ENCODE peak calls at places on chromosomes 16 and 17, in four cellular contexts. I is stimulated activated naive CD4-positive, alpha-beta T cell; W is GM04504; V is C1 segment of cervical spinal cord. Y is an unnamed sample.

GRCh38 chr17:64297467-64298088 is 34.5 kb upstream of the TEX2 start:
- DNase-seq in I (no peak), W (no peak), V (no peak), Y (no peak)

GRCh38 chr17:46935658-46936266 is 12.8 kb downstream of the GOSR2 start:
- DNase-seq in I (no peak), W (no peak), V (no peak), Y (no peak)

GRCh38 chr17:65346166-65346565 is 209.0 kb downstream of the RGS9 start:
- DNase-seq in I (no peak), W (no peak), V (no peak), Y (no peak)

GRCh38 chr17:39735882-39736281 is 1.9 kb upstream of the GRB7 start:
- DNase-seq in I (no peak), W (no peak), V (no peak), Y (no peak)

GRCh38 chr17:19284005-19284959 is 47.1 kb downstream of the EPN2 start:
- DNase-seq in I (no peak), W (no peak), V (no peak), Y (no peak)

GRCh38 chr17:33292981-33293867 is at the start of gene ASIC2:
- DNase-seq in I (no peak), W (no peak), V (no peak), Y (peak)

GRCh38 chr17:78924481-78925151 is 571 bp downstream of the TIMP2 start:
- DNase-seq in I (no peak), W (no peak), V (no peak), Y (peak)

GRCh38 chr17:9228408-9229159 is 207.3 kb downstream of the NTN1 start:
- DNase-seq in I (no peak), W (peak), V (no peak), Y (no peak)

GRCh38 chr17:77110006-77110374 is 30.8 kb upstream of the SEC14L1 start:
- DNase-seq in I (no peak), W (no peak), V (no peak), Y (no peak)

GRCh38 chr16:8237452-8237851 is 352.9 kb downstream of the TMEM114 start:
- DNase-seq in I (no peak), W (no peak), V (no peak), Y (no peak)

GRCh38 chr17:16879686-16880085 is 92.2 kb downstream of the TNFRSF13B start:
- DNase-seq in I (no peak), W (no peak), V (no peak), Y (no peak)

GRCh38 chr16:17590711-17591654 is 120.2 kb upstream of the XYLT1 start:
- DNase-seq in I (no peak), W (no peak), V (no peak), Y (no peak)

GRCh38 chr17:17109231-17109630 is 67.0 kb downstream of the MPRIP start:
- DNase-seq in I (no peak), W (no peak), V (no peak), Y (no peak)

GRCh38 chr17:64155090-64155630 is 25.2 kb upstream of the ERN1 start:
- DNase-seq in I (no peak), W (no peak), V (no peak), Y (no peak)

GRCh38 chr16:569445-570254 is at the start of gene PIGQ:
- DNase-seq in I (peak), W (no peak), V (peak), Y (peak)

GRCh38 chr16:49698416-49698815 is 157.5 kb downstream of the ZNF423 start:
- DNase-seq in I (no peak), W (no peak), V (no peak), Y (no peak)

GRCh38 chr16:50267151-50267631 is 840 bp downstream of the ADCY7 start:
- DNase-seq in I (no peak), W (no peak), V (no peak), Y (no peak)

GRCh38 chr16:80993293-80993691 is 13.4 kb downstream of the CMC2 start:
- DNase-seq in I (no peak), W (peak), V (no peak), Y (no peak)

GRCh38 chr17:33452797-33453196 is 159.7 kb upstream of the ASIC2 start:
- DNase-seq in I (no peak), W (no peak), V (no peak), Y (no peak)

GRCh38 chr16:31395647-31396046 is 2.5 kb downstream of the ITGAD start:
- DNase-seq in I (no peak), W (no peak), V (no peak), Y (no peak)

GRCh38 chr17:41145261-41145660 is 4.4 kb downstream of the KRTAP4-5 start:
- DNase-seq in I (no peak), W (no peak), V (no peak), Y (no peak)

GRCh38 chr16:19118938-19119431 is 5.2 kb downstream of the ITPRIPL2 start:
- DNase-seq in I (no peak), W (peak), V (no peak), Y (no peak)

GRCh38 chr17:63948521-63948920 is 16.4 kb upstream of the CD79B start:
- DNase-seq in I (no peak), W (no peak), V (no peak), Y (no peak)

GRCh38 chr16:68444058-68444657 is 4.2 kb downstream of the SMPD3 start:
- DNase-seq in I (peak), W (no peak), V (no peak), Y (no peak)

GRCh38 chr16:73000020-73000906 is 47.7 kb downstream of the ZFHX3 start:
- DNase-seq in I (no peak), W (no peak), V (peak), Y (no peak)

GRCh38 chr17:27466748-27467375 is 10.6 kb downstream of the KSR1 start:
- DNase-seq in I (no peak), W (no peak), V (no peak), Y (no peak)

GRCh38 chr17:79651266-79651665 is 40.4 kb upstream of the RBFOX3 start:
- DNase-seq in I (no peak), W (no peak), V (no peak), Y (no peak)

GRCh38 chr17:19561697-19562318 is 28.2 kb downstream of the SLC47A1 start:
- DNase-seq in I (no peak), W (no peak), V (no peak), Y (no peak)

GRCh38 chr16:50195756-50196155 is 42.6 kb downstream of the TENT4B start:
- DNase-seq in I (no peak), W (no peak), V (no peak), Y (no peak)

Y was measured in H1.